ENCODE peak calls at places on chromosome 4, in seven cellular contexts. I is PC-3, F is psoas muscle, Z is PC-9, J is K562, V is A549, R is adrenal gland. X is an unnamed sample.
A peak's percentile ranks its signal among the peaks of the same experiment; 100 is the strongest.

GRCh38 chr4:151417766-151418376 is 8.9 kb downstream of the FHIP1A start:
- DNase-seq in I (peak; percentile 48), F (no peak), Z (peak; percentile 59), J (no peak), V (no peak), R (peak; percentile 10), X (no peak)

GRCh38 chr4:7103031-7103598 is 35.3 kb upstream of the GRPEL1 start:
- DNase-seq in I (peak; percentile 77), F (peak; percentile 93), Z (peak; percentile 60), J (peak; percentile 99), V (peak; percentile 78), R (peak; percentile 91), X (no peak)

GRCh38 chr4:87843936-87844335 is 11.2 kb downstream of the MEPE start:
- DNase-seq in I (peak; percentile 69), F (no peak), Z (no peak), J (no peak), V (peak; percentile 33), R (peak; percentile 16), X (no peak)

GRCh38 chr4:128424524-128425195 is 137.0 kb upstream of the PGRMC2 start:
- DNase-seq in I (peak; percentile 1), F (no peak), Z (no peak), J (no peak), V (no peak), R (peak; percentile 24), X (no peak)

GRCh38 chr4:127782025-127782274 is 172 bp upstream of the HSPA4L start:
- DNase-seq in I (peak; percentile 82), F (peak; percentile 84), Z (peak; percentile 80), J (peak; percentile 89), V (peak; percentile 85), R (peak; percentile 86), X (peak; percentile 49)

GRCh38 chr4:4395849-4396627 is 9.1 kb downstream of the NSG1 start:
- DNase-seq in I (no peak), F (no peak), Z (no peak), J (no peak), V (no peak), R (no peak), X (peak; percentile 42)

GRCh38 chr4:88162636-88163035 is 4.2 kb upstream of the ABCG2 start:
- DNase-seq in I (no peak), F (no peak), Z (peak; percentile 72), J (no peak), V (no peak), R (no peak), X (no peak)

GRCh38 chr4:8699479-8700145 is 107.0 kb downstream of the CPZ start:
- DNase-seq in I (no peak), F (no peak), Z (no peak), J (no peak), V (no peak), R (no peak), X (no peak)

GRCh38 chr4:2932951-2933565 is 30.1 kb downstream of the NOP14 start:
- DNase-seq in I (no peak), F (no peak), Z (no peak), J (no peak), V (no peak), R (no peak), X (no peak)

GRCh38 chr4:136392576-136392975 is 1139.7 kb downstream of the PCDH18 start:
- DNase-seq in I (peak; percentile 11), F (no peak), Z (no peak), J (no peak), V (no peak), R (no peak), X (peak; percentile 13)

GRCh38 chr4:176302283-176303275 is 17.2 kb upstream of the SPCS3 start:
- DNase-seq in I (peak; percentile 85), F (no peak), Z (peak; percentile 77), J (no peak), V (peak; percentile 76), R (no peak), X (peak; percentile 61)

GRCh38 chr4:4416981-4417380 is 30.1 kb downstream of the NSG1 start:
- DNase-seq in I (no peak), F (no peak), Z (no peak), J (no peak), V (no peak), R (no peak), X (no peak)

GRCh38 chr4:156560701-156561100 is 410.9 kb downstream of the PDGFC start:
- DNase-seq in I (no peak), F (no peak), Z (no peak), J (no peak), V (no peak), R (no peak), X (no peak)

GRCh38 chr4:69214716-69215115 is at the start of gene UGT2B11:
- DNase-seq in I (no peak), F (no peak), Z (no peak), J (no peak), V (peak; percentile 71), R (no peak), X (no peak)

GRCh38 chr4:56619160-56619559 is 61.9 kb downstream of the HOPX start:
- DNase-seq in I (peak; percentile 56), F (no peak), Z (no peak), J (no peak), V (no peak), R (no peak), X (no peak)

GRCh38 chr4:76850010-76850441 is 47.9 kb downstream of the SOWAHB start:
- DNase-seq in I (peak; percentile 97), F (no peak), Z (peak; percentile 95), J (no peak), V (peak; percentile 86), R (peak; percentile 61), X (peak; percentile 79)

GRCh38 chr4:113147498-113148231 is 98.2 kb downstream of the ANK2 start:
- DNase-seq in I (no peak), F (no peak), Z (no peak), J (no peak), V (no peak), R (no peak), X (no peak)

GRCh38 chr4:113154281-113154680 is 104.8 kb downstream of the ANK2 start:
- DNase-seq in I (no peak), F (no peak), Z (no peak), J (no peak), V (no peak), R (no peak), X (no peak)

GRCh38 chr4:113148925-113149324 is 99.5 kb downstream of the ANK2 start:
- DNase-seq in I (peak; percentile 57), F (no peak), Z (no peak), J (no peak), V (no peak), R (no peak), X (no peak)

GRCh38 chr4:113157086-113157857 is 107.8 kb downstream of the ANK2 start:
- DNase-seq in I (no peak), F (no peak), Z (no peak), J (no peak), V (no peak), R (no peak), X (no peak)

DNA sequence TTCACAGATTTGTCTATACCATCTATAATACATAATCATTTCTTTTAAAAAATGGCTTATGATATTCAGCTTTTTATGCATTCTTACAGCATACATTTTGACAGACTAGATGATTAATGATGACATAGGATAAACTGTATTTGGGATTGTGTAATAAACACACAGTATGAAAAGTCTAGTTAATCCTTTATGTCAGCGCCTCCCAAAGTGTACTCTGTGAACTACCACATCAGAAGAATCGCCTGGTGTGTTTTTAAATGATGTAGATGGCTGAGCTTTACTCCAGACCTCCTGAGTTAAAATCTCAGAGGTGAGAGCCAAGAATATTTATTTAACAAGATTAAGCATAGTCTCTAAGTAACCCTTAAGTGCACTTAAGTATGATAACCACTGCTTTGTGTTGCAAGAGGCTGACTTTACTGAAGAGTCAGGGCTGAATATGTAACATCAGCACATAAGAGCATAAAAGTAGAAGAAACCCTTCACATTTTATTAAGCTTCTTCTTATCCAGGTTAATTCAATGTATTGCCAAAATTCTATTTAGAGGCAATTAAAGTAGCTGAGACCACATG is 104.2 kb downstream of the ANK2 start:
- DNase-seq in I (peak; percentile 51), F (no peak), Z (no peak), J (no peak), V (peak; percentile 39), R (no peak), X (no peak)
- TF ChIP-seq CTCF in I (peak; percentile 57), F (no peak), Z (peak; percentile 20), J (no peak), V (no peak), R (no peak), X (no peak)

DNA sequence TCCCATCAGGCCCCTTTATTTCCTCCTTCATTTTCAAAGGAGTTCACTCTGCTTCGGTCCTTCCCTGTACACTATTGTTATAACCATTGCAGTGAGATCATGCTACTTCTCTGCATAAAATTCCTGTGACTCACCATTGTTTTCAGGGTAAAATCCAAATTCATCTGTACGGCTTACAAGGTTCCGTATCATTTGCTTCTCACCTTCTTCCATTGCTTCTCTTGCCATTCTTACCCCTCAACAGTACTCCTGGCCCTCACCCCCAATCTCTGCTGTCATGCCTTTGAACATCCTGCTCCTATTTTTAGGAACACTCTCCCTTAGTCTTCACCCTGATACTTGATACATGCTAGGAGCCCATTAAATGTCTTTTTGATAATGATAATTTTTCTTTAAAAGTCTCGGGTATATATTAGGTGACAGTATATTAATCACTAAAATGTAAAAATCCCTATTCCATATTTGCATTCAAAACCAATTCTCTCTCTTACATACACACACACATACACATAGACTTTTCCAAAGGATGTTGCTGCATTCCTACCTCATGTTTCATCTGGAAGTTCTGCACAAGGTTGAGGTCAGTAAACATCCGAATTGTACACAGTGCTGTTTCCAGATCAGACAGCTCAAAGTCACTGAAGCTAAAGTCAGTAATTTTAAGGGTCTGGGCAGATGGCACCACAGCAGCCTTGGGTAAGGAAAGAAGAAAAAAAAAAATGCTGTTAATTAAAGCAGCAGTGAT is 103.4 kb downstream of the PDE5A start:
- DNase-seq in I (peak; percentile 67), F (no peak), Z (no peak), J (no peak), V (peak; percentile 37), R (no peak), X (peak; percentile 77)
- H3K27ac ChIP-seq in I (no peak overlapping the region), F (peak overlapping the region; percentile 43), Z (no peak overlapping the region), J (no peak overlapping the region), V (peak overlapping the region; percentile 75), R (no peak overlapping the region), X (peak overlapping the region; percentile 83)

GRCh38 chr4:72567821-72568620 is 1.0 kb downstream of the ADAMTS3 start:
- DNase-seq in I (peak; percentile 96), F (peak; percentile 73), Z (peak; percentile 40), J (peak; percentile 71), V (peak; percentile 44), R (peak; percentile 89), X (peak; percentile 44)
- TF ChIP-seq CTCF in I (peak; percentile 66), F (peak; percentile 17), Z (no peak), J (peak; percentile 59), V (no peak), R (peak; percentile 37), X (peak; percentile 59)

GRCh38 chr4:82748781-82749504 is 49.7 kb downstream of the SCD5 start:
- DNase-seq in I (no peak), F (no peak), Z (no peak), J (no peak), V (no peak), R (no peak), X (no peak)

GRCh38 chr4:82746705-82747567 is 51.7 kb downstream of the SCD5 start:
- DNase-seq in I (no peak), F (no peak), Z (no peak), J (no peak), V (no peak), R (no peak), X (no peak)

GRCh38 chr4:82748176-82748575 is 50.4 kb downstream of the SCD5 start:
- DNase-seq in I (no peak), F (no peak), Z (no peak), J (no peak), V (no peak), R (no peak), X (no peak)

GRCh38 chr4:82744284-82744963 is 54.2 kb downstream of the SCD5 start:
- DNase-seq in I (peak; percentile 2), F (no peak), Z (peak; percentile 90), J (no peak), V (no peak), R (no peak), X (no peak)

GRCh38 chr4:82745173-82745842 is 53.3 kb downstream of the SCD5 start:
- DNase-seq in I (no peak), F (no peak), Z (peak; percentile 68), J (no peak), V (no peak), R (no peak), X (no peak)
- H3K27ac ChIP-seq in I (no peak overlapping the region), F (no peak overlapping the region), Z (peak overlapping the region; percentile 92), J (no peak overlapping the region), V (no peak overlapping the region), R (no peak overlapping the region), X (no peak overlapping the region)

X was measured in AG04450.